ENCODE peak calls at places on chromosome 4, in five cellular contexts. I is HepG2, Y is K562, V is H1, A is GM12878. Q is an unnamed sample.
A peak's percentile ranks its signal among the peaks of the same experiment; 100 is the strongest.

GRCh38 chr4:76993787-76994641 is 44.5 kb downstream of the SEPTIN11 start:
- DNase-seq in Y (no peak), A (peak; percentile 73), V (no peak), I (no peak), Q (no peak)

GRCh38 chr4:2891294-2891693 is 47.6 kb downstream of the ADD1 start:
- DNase-seq in Y (no peak), A (no peak), I (no peak), V (no peak), Q (no peak)

GRCh38 chr4:143384381-143384994 is 47.8 kb downstream of the GAB1 start:
- DNase-seq in Y (no peak), I (no peak), V (no peak), A (no peak), Q (no peak)

GRCh38 chr4:70637239-70637920 is 8.8 kb downstream of the ENAM start:
- DNase-seq in V (no peak), Y (no peak), A (no peak), I (no peak), Q (no peak)

GRCh38 chr4:114476310-114476709 is 122.3 kb upstream of the UGT8 start:
- DNase-seq in Y (no peak), A (no peak), I (no peak), V (no peak), Q (no peak)

GRCh38 chr4:139501531-139502311 is 47.8 kb downstream of the RAB33B start:
- DNase-seq in A (no peak), V (no peak), Y (no peak), I (no peak), Q (no peak)

GRCh38 chr4:136441629-136442282 is 1090.5 kb downstream of the PCDH18 start:
- DNase-seq in Y (no peak), A (no peak), V (no peak), I (no peak), Q (no peak)

GRCh38 chr4:16052939-16053338 is 30.9 kb downstream of the PROM1 start:
- DNase-seq in V (no peak), I (no peak), Y (no peak), A (no peak), Q (no peak)

GRCh38 chr4:151700566-151701316 is 60.1 kb downstream of the GATB start:
- DNase-seq in V (no peak), I (no peak), A (no peak), Y (no peak), Q (no peak)

GRCh38 chr4:168483786-168484185 is 3.5 kb upstream of the DDX60L start:
- DNase-seq in Y (no peak), A (no peak), I (no peak), V (no peak), Q (no peak)

GRCh38 chr4:183987987-183988392 is 82.9 kb downstream of the STOX2 start:
- DNase-seq in V (no peak), Y (peak; percentile 16), I (peak; percentile 7), A (no peak), Q (peak; percentile 54)

GRCh38 chr4:80265571-80266266 is 745 bp upstream of the FGF5 start:
- DNase-seq in A (no peak), Y (peak; percentile 18), I (no peak), V (no peak), Q (peak; percentile 64)

GRCh38 chr4:11632015-11632414 is 203.3 kb upstream of the HS3ST1 start:
- DNase-seq in Y (no peak), V (no peak), A (no peak), I (no peak), Q (no peak)

GRCh38 chr4:51858605-51859211 is 15.8 kb downstream of the DCUN1D4 start:
- DNase-seq in Y (no peak), V (no peak), A (no peak), I (no peak), Q (no peak)

GRCh38 chr4:151193414-151193813 is 83.5 kb upstream of the PRSS48 start:
- DNase-seq in V (no peak), Y (no peak), I (no peak), A (no peak), Q (no peak)

GRCh38 chr4:140790171-140790570 is 34.0 kb upstream of the TBC1D9 start:
- DNase-seq in A (no peak), I (no peak), Y (no peak), V (no peak), Q (no peak)

GRCh38 chr4:37584087-37584486 is 102.1 kb downstream of the RELL1 start:
- DNase-seq in Y (no peak), V (no peak), I (peak; percentile 45), A (no peak), Q (no peak)

GRCh38 chr4:118821590-118822293 is 14.2 kb downstream of the SEC24D start:
- DNase-seq in I (peak; percentile 4), A (no peak), V (no peak), Y (no peak), Q (no peak)

GRCh38 chr4:115279300-115279699 is 165.9 kb upstream of the NDST4 start:
- DNase-seq in Y (no peak), A (no peak), V (no peak), I (no peak), Q (no peak)

GRCh38 chr4:139957986-139958737 is 195.8 kb downstream of the MAML3 start:
- DNase-seq in A (no peak), I (no peak), V (no peak), Y (no peak), Q (no peak)

GRCh38 chr4:37976991-37977470 is 16.8 kb downstream of the PTTG2 start:
- DNase-seq in A (no peak), I (peak; percentile 65), V (peak; percentile 86), Y (peak; percentile 92), Q (peak; percentile 93)

DNA sequence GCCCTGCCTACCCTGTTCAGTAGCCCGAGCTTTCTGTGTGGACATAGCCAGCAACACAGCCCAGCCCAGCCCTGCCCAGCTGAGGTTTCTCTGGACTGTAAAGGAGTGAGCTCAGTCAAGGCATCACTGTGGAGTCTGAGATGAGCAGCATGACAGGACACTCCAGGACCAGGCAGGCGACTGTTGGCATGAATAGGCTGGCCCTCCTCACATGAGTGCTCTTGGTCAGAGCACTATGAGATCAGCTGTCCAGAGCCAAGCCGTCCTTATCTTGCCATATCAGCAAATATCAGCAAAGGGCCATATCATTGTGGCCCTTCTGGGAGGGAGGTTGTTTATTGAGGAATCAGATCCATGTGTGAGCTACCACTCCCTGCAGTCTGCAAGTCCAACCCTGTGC is 30.9 kb downstream of the REELD1 start:
- DNase-seq in Y (no peak), V (no peak), I (no peak), A (no peak), Q (no peak)
- TF ChIP-seq CHD2 in Y (no peak), V (no peak), I (no peak), A (no peak), Q (no peak)

GRCh38 chr4:109075617-109076016 is 226.8 kb downstream of the COL25A1 start:
- DNase-seq in A (no peak), V (no peak), I (no peak), Y (no peak), Q (no peak)
- H3K9ac ChIP-seq in A (no peak overlapping the region), V (no peak overlapping the region), I (no peak overlapping the region), Y (no peak overlapping the region), Q (no peak overlapping the region)

GRCh38 chr4:27308379-27308778 is 447.7 kb downstream of the STIM2 start:
- DNase-seq in I (no peak), V (no peak), A (no peak), Y (no peak), Q (no peak)

GRCh38 chr4:27305246-27305645 is 444.6 kb downstream of the STIM2 start:
- DNase-seq in A (no peak), I (no peak), V (no peak), Y (no peak), Q (no peak)
- TF ChIP-seq CHD2 in A (no peak), I (no peak), V (no peak), Y (no peak), Q (no peak)

DNA sequence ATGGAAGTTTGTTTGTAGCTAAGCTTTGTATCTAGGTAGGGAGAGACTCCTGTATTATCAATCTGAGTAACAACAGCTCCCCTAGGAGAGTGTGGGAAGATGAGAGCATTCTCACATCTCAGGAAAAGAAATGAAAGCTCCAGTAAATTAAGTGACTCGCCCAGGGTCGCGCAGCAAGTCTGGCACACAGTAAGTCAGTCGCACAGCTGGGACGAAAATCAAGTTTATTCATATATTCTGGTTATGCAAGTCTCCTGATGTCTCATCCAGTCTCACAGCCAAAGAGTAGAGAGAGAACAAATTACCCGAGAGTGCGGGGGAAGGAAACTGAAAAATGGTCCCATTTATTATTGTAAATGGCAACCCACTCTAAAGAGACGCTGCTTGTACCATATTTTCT is 216.1 kb downstream of the STK32B start:
- DNase-seq in V (no peak), Y (no peak), I (no peak), A (no peak), Q (no peak)
- H3K9ac ChIP-seq in V (no peak overlapping the region), Y (no peak overlapping the region), I (no peak overlapping the region), A (no peak overlapping the region), Q (no peak overlapping the region)

DNA sequence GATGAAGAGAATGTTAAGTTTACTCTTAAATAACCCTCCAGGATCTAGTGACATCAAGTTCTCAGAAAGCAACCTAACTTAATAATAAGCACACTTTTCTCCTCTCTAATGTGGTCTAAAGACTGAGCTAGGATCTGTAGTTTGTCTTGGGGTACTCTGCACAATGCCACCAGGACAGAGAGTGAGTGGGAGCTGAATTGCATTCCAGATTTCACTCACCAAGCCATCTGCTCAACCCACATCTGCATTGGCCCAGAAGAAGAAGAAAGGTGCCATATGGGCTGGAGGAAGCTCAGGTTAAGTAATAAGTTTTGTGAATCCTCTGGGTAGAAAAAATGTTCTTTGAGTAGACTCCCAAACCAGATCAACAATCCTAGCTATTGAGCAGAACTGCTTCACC is 384.6 kb downstream of the PPP3CA start:
- DNase-seq in Y (no peak), V (no peak), I (no peak), A (no peak), Q (no peak)
- TF ChIP-seq CHD2 in Y (no peak), V (no peak), I (no peak), A (no peak), Q (no peak)

GRCh38 chr4:153647975-153648374 is 36.1 kb upstream of the TLR2 start:
- DNase-seq in I (no peak), V (no peak), Y (no peak), A (no peak), Q (no peak)
- H3K9ac ChIP-seq in I (no peak overlapping the region), V (no peak overlapping the region), Y (no peak overlapping the region), A (no peak overlapping the region), Q (no peak overlapping the region)

Q was measured in SK-N-SH.